ENCODE peak calls at places on chromosome 1, in five cellular contexts. N is fibroblast of lung, Y is stomach, A is cardiac muscle cell, B is IMR-90. T is an unnamed sample.
A peak's percentile ranks its signal among the peaks of the same experiment; 100 is the strongest.

GRCh38 chr1:168689726-168690602 is 39.0 kb downstream of the DPT start:
- DNase-seq in N (no peak), Y (no peak), A (peak; percentile 34), B (no peak), T (no peak)

GRCh38 chr1:37919277-37919676 is 27.6 kb downstream of the INPP5B start:
- DNase-seq in N (no peak), Y (no peak), A (peak; percentile 20), B (peak; percentile 41), T (no peak)

GRCh38 chr1:33569331-33569730 is 96.9 kb downstream of the ZSCAN20 start:
- DNase-seq in N (no peak), Y (no peak), A (no peak), B (no peak), T (no peak)

GRCh38 chr1:206419783-206420182 is 50.5 kb upstream of the IKBKE start:
- DNase-seq in N (no peak), Y (no peak), A (peak; percentile 18), B (peak; percentile 17), T (no peak)

GRCh38 chr1:91619881-91620280 is 119.2 kb downstream of the CDC7 start:
- DNase-seq in N (no peak), Y (no peak), A (no peak), B (no peak), T (no peak)

GRCh38 chr1:44655609-44656008 is 18.7 kb downstream of the TMEM53 start:
- DNase-seq in N (no peak), Y (no peak), A (peak; percentile 17), B (no peak), T (no peak)

GRCh38 chr1:234656981-234657651 is 47.1 kb upstream of the IRF2BP2 start:
- DNase-seq in N (peak; percentile 92), Y (no peak), A (peak; percentile 71), B (peak; percentile 99), T (peak; percentile 11)

GRCh38 chr1:63949965-63950364 is 176.1 kb downstream of the ROR1 start:
- DNase-seq in N (peak; percentile 61), Y (no peak), A (peak; percentile 63), B (no peak), T (no peak)

GRCh38 chr1:32933742-32934322 is 30.8 kb downstream of the RNF19B start:
- DNase-seq in N (peak; percentile 18), Y (peak; percentile 40), A (peak; percentile 66), B (peak; percentile 19), T (no peak)

GRCh38 chr1:52842643-52843310 is at the start of gene ZYG11A:
- DNase-seq in N (peak; percentile 73), Y (peak; percentile 59), A (peak; percentile 88), B (peak; percentile 77), T (peak; percentile 95)

GRCh38 chr1:213014642-213015041 is 1.0 kb downstream of the ANGEL2 start:
- DNase-seq in N (peak; percentile 24), Y (no peak), A (peak; percentile 45), B (peak; percentile 13), T (no peak)

GRCh38 chr1:197313713-197314112 is 45.7 kb downstream of the CRB1 start:
- DNase-seq in N (no peak), Y (no peak), A (no peak), B (no peak), T (no peak)

GRCh38 chr1:23667411-23667810 is 24.2 kb upstream of the RPL11 start:
- DNase-seq in N (no peak), Y (no peak), A (no peak), B (no peak), T (no peak)

GRCh38 chr1:10431065-10431730 is 965 bp downstream of the CENPS start:
- DNase-seq in N (no peak), Y (no peak), A (peak; percentile 38), B (no peak), T (peak; percentile 44)

GRCh38 chr1:25556791-25557476 is 13.5 kb downstream of the LDLRAP1 start:
- DNase-seq in N (peak; percentile 57), Y (no peak), A (peak; percentile 64), B (peak; percentile 41), T (no peak)

GRCh38 chr1:244280859-244281258 is 170.8 kb downstream of the ADSS2 start:
- DNase-seq in N (peak; percentile 69), Y (no peak), A (peak; percentile 32), B (peak; percentile 83), T (no peak)

GRCh38 chr1:177431123-177431522 is 260.4 kb downstream of the BRINP2 start:
- DNase-seq in N (no peak), Y (no peak), A (no peak), B (no peak), T (no peak)

GRCh38 chr1:178868700-178869099 is 2.2 kb downstream of the ANGPTL1 start:
- DNase-seq in N (peak; percentile 26), Y (no peak), A (peak; percentile 29), B (no peak), T (no peak)

GRCh38 chr1:4647391-4647790 is 7.0 kb upstream of the AJAP1 start:
- DNase-seq in N (no peak), Y (no peak), A (no peak), B (no peak), T (no peak)
- TF ChIP-seq CTCF in N (no peak), Y (no peak), A (no peak), B (no peak), T (no peak)

DNA sequence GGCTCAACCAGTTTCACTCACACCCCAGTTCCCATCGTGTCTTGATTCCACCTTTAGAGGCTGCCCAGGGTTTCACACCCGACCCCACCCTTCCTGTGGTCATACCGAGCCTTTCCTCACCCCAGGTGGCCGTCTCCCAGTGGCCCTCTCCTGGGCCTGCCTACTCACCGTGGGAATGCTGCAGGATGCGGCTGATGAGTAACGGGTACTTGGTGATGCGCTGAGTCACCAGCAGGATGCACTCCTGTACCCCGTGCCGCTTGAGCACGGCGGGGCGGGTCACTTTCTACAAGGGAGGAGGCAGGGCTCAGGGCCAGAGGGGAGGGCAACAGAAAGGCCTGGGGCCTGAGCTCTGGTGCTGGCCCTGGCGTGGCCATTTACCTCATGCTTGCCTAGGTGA is 16.4 kb downstream of the ARHGEF2 start:
- DNase-seq in N (peak; percentile 90), Y (peak; percentile 49), A (peak; percentile 91), B (peak; percentile 97), T (no peak)
- H3K36me3 ChIP-seq in N (peaks cover 51% of the 10 kb centered on the region), Y (peaks cover 99% of the 10 kb centered on the region), A (peaks cover 58% of the 10 kb centered on the region), B (peaks cover 80% of the 10 kb centered on the region), T (peaks cover 47% of the 10 kb centered on the region)

GRCh38 chr1:113976609-113977278 is 2.5 kb upstream of the OLFML3 start:
- DNase-seq in N (peak; percentile 61), Y (no peak), A (peak; percentile 70), B (peak; percentile 59), T (no peak)
- TF ChIP-seq CTCF in N (peak; percentile 83), Y (no peak), A (peak; percentile 84), B (peak; percentile 50), T (peak; percentile 24)

DNA sequence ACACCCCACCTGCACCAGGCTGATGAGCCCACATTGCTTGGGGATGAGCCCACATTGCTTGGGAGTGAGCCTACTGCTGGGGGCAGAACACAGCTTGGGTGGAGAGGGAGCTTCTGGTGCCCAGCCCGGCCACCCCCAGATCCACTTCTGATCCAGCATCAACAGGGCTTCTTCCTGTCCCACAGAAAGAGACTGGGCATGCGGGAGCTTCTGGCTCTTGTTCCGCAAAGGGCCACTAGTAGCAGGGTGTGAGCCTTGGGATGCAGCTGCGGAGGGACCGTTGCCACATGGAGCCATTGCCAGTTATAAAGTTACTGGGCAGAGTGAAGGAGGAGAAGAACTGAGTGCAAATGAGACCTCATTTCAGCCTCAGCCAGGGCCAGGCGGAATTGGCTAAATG is 36.3 kb downstream of the PKP1 start:
- DNase-seq in N (no peak), Y (no peak), A (no peak), B (no peak), T (no peak)
- H3K36me3 ChIP-seq in N (no peaks in the 10 kb centered on the region), Y (no peaks in the 10 kb centered on the region), A (no peaks in the 10 kb centered on the region), B (no peaks in the 10 kb centered on the region), T (no peaks in the 10 kb centered on the region)

DNA sequence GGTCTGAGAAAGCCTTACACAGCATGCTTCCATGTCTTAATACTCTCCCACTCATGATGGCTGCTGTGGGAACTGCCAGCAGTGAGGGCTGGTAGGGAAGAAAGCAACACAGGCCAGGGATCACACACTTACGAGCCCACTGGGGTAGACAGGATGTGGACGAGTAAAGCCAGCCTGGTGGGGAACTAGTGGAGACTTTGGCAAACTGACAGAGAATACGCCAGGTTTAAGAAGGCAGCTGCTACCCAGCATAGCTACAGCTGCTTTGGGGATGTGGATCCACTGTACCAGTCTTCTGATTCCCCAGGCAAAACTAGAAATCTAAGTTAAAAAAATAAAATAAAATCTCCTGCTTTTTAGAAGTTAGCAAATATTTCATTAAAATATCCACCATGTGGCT is 664.0 kb downstream of the SMYD3 start:
- DNase-seq in N (no peak), Y (no peak), A (no peak), B (no peak), T (no peak)
- TF ChIP-seq CTCF in N (no peak), Y (no peak), A (no peak), B (no peak), T (no peak)